ENCODE peak calls at places on chromosomes 1 and 21, in four cellular contexts. G is GM23248; H is naive thymus-derived CD4-positive, alpha-beta T cell; R is right cardiac atrium. F is an unnamed sample.

GRCh38 chr1:85602536-85602935 is 22.0 kb downstream of the CCN1 start:
- DNase-seq in R (no peak), H (no peak), G (no peak), F (no peak)

GRCh38 chr1:33599516-33600115 is 127.2 kb downstream of the ZSCAN20 start:
- DNase-seq in H (no peak), R (no peak), G (no peak), F (no peak)

GRCh38 chr1:19384113-19384512 is 72.0 kb downstream of the SLC66A1 start:
- DNase-seq in G (peak; percentile 67), R (peak; percentile 51), H (no peak), F (no peak)

GRCh38 chr1:112713466-112714312 is 1.4 kb downstream of the PPM1J start:
- DNase-seq in R (no peak), H (no peak), G (no peak), F (no peak)

GRCh38 chr1:234533975-234534876 is 55.2 kb upstream of the TARBP1 start:
- DNase-seq in R (peak; percentile 96), H (no peak), G (peak; percentile 97), F (no peak)

GRCh38 chr1:21956720-21957552 is 19.8 kb upstream of the HSPG2 start:
- DNase-seq in H (peak; percentile 76), R (peak; percentile 75), G (peak; percentile 60), F (peak; percentile 75)

GRCh38 chr1:53672243-53672642 is 66.7 kb downstream of the GLIS1 start:
- DNase-seq in R (no peak), G (no peak), H (no peak), F (no peak)

GRCh38 chr1:241331328-241331693 is 25.7 kb downstream of the RGS7 start:
- DNase-seq in G (no peak), H (no peak), R (no peak), F (no peak)

GRCh38 chr1:173960625-173961024 is 43.5 kb upstream of the SERPINC1 start:
- DNase-seq in H (no peak), G (no peak), R (no peak), F (no peak)

GRCh38 chr1:220786337-220787068 is at the start of gene MTARC1:
- DNase-seq in G (peak; percentile 70), R (peak; percentile 79), H (no peak), F (no peak)

GRCh38 chr1:175252561-175252960 is 60.0 kb upstream of the KIAA0040 start:
- DNase-seq in G (no peak), R (no peak), H (no peak), F (no peak)

GRCh38 chr1:5287178-5288155 is 633.1 kb downstream of the AJAP1 start:
- DNase-seq in G (no peak), H (no peak), R (no peak), F (no peak)

GRCh38 chr21:35084869-35085268 is 35.8 kb upstream of the RUNX1 start:
- DNase-seq in G (peak; percentile 90), H (no peak), R (no peak), F (no peak)

GRCh38 chr1:115545791-115546733 is 95.7 kb upstream of the VANGL1 start:
- DNase-seq in G (peak; percentile 93), H (no peak), R (peak; percentile 21), F (no peak)

GRCh38 chr1:153598309-153599172 is 14.4 kb downstream of the S100A16 start:
- DNase-seq in H (peak; percentile 18), R (no peak), G (peak; percentile 58), F (no peak)

GRCh38 chr1:236069796-236070195 is 4.9 kb upstream of the NID1 start:
- DNase-seq in R (no peak), G (no peak), H (no peak), F (no peak)

GRCh38 chr1:243562473-243562872 is 287.6 kb downstream of the AKT3 start:
- DNase-seq in G (no peak), H (no peak), R (no peak), F (no peak)

GRCh38 chr1:43463461-43463860 is 9.7 kb upstream of the HYI start:
- DNase-seq in R (no peak), G (no peak), H (no peak), F (no peak)

GRCh38 chr1:34750610-34751009 is 4.2 kb upstream of the GJB5 start:
- DNase-seq in G (no peak), H (no peak), R (no peak), F (no peak)

GRCh38 chr1:28640766-28641165 is 2.1 kb downstream of the TAF12 start:
- DNase-seq in R (no peak), G (peak; percentile 42), H (peak; percentile 43), F (no peak)

GRCh38 chr1:201335174-201335870 is 42.2 kb downstream of the TNNT2 start:
- DNase-seq in H (no peak), R (no peak), G (no peak), F (no peak)

GRCh38 chr1:203493901-203494300 is at the start of gene OPTC:
- DNase-seq in H (no peak), R (no peak), G (no peak), F (no peak)

GRCh38 chr1:113905435-113905861 is 322 bp downstream of the DCLRE1B start:
- DNase-seq in G (peak; percentile 23), R (peak; percentile 34), H (no peak), F (peak; percentile 32)

GRCh38 chr1:12619396-12620141 is 1.6 kb upstream of the DHRS3 start:
- DNase-seq in H (peak; percentile 78), G (peak; percentile 97), R (peak; percentile 87), F (peak; percentile 86)

GRCh38 chr1:11692899-11693590 is 1.5 kb downstream of the DRAXIN start:
- DNase-seq in H (peak; percentile 17), G (peak; percentile 95), R (no peak), F (no peak)

GRCh38 chr1:61659061-61659460 is 65.9 kb downstream of the TM2D1 start:
- DNase-seq in R (no peak), G (no peak), H (no peak), F (no peak)

DNA sequence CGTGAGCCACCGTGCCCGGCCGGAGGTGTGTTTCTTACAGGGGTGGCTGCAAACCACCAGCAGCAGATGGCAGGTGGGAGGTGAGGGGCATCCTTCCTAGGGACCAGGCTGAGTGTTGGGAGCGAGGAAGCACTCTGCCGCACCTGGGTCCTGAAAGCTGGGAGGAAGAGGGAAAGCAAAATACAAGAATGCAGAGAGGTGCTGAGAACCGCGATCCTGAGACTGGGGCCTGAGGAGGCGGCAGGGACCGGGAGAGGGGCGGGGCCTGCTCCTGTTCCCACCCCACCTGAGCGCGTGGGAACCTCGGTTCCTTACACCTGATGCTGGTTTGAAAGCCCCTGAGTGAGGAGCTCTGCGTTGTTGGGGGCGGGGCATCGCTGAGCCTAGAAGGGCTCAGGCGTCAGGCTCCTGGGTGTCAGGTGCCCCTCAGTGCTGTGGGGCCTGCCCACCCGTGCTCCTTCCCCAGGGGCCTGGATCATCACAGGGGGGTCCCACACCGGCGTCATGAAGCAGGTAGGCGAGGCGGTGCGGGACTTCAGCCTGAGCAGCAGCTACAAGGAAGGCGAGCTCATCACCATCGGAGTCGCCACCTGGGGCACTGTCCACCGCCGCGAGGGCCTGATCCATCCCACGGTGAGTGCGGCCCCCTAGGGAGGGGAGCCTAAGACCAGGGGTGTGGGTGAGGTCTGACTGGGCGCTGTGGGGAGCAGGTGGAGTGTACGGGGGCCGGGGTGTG is 15.5 kb downstream of the TRPM2 start:
- DNase-seq in R (no peak), G (no peak), H (no peak), F (no peak)
- H3K4me3 ChIP-seq in R (no peak overlapping the region), G (no peak overlapping the region), H (no peak overlapping the region), F (no peak overlapping the region)

GRCh38 chr1:7721940-7722669 is 49.0 kb upstream of the VAMP3 start:
- DNase-seq in H (no peak), G (no peak), R (no peak), F (no peak)
- H3K27me3 ChIP-seq in H (no peaks in the 10 kb centered on the region), G (peaks cover 39% of the 10 kb centered on the region), R (no peaks in the 10 kb centered on the region), F (no peaks in the 10 kb centered on the region)

DNA sequence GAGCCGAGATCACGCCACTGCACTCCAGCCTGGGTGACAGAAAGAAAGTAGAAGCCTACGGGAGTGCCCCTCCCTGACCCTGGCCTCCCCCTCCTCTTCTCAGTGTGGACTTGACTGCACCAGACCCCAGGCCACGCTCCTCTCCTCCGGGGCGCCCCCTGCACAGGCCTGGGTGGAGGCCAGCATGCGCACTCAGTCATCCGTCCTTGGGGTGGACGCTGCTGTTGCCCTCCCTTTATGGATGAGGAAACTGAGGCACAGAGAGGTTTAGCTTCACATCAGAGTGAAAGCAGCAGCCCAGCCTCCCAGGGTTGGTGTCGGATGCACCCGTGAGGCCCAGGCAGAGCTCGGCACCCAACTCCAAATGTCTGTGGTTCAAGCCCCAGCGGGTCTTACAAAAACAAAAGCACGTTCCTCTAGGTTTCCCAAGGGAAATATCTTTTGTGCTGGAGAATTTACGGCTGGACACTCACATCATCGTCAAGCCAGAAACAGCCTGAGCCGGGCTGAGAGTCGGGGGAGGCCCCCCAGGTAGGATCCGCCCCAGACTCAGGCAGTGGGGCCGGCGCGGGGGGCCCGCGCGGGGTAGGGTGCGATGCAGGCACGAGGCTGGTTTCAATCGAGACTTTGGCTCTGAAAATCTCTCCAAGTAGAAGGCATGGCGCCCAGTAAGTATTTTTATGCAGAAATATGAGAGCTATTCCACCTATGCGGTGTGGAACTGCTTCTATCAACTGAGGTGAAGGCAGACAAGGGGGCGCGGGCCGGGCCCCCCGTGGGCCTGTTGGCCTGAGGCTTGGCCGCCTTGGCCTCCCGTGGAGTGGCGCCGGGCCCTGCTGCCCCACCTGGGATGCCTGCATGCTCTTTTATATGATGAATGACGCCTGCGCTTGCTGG is 36.6 kb downstream of the MORN1 start:
- DNase-seq in H (no peak), R (peak; percentile 3), G (no peak), F (no peak)
- H3K27ac ChIP-seq in H (no peak overlapping the region), R (no peak overlapping the region), G (no peak overlapping the region), F (no peak overlapping the region)

DNA sequence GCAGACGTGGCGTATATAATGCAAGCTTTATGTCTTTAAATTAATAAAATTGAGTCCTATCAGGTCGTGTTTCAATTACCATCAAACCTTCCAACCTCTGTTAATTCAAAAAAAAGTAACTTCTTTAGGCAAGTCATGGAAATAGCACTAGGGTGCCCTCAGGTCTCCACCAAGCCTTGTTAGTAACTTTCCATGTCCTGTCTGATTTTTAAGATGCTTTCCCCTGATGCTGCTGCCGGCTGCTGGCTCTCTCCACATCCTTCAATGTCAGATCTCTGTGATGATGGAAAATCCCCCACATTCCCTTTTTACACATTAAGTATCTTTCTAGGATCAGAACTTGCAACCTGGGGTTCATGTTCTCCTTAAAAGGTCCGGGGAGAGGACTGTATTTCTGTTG is 3.0 kb downstream of the ERG start:
- DNase-seq in R (no peak), G (no peak), H (no peak), F (no peak)
- H3K4me3 ChIP-seq in R (peak overlapping the region; percentile 86), G (no peak overlapping the region), H (no peak overlapping the region), F (no peak overlapping the region)

DNA sequence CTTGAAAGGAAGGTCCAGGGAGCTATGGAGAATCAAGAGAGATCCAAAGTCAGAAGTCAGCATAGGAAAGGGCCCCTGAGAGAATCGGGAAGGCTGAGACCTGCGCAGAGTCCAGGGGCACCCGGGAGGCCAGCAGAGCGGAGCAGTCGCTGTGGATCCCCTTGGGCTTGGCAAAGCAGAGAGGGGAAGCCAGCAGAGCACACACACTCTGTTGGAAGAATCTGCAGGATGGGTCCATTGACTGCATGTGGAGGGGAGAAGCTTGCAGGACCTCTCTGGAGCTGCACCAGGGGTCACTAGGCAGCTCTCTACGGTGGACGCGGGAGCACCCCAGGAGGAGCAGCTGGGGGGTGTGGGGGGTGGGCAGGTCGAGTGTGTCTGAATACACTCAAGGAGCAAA is 6.4 kb downstream of the RIPK4 start:
- DNase-seq in H (no peak), G (no peak), R (no peak), F (no peak)
- H3K27me3 ChIP-seq in H (no peaks in the 10 kb centered on the region), G (peaks cover under 1% of the 10 kb centered on the region), R (no peaks in the 10 kb centered on the region), F (peaks cover 3% of the 10 kb centered on the region)

F was measured in CD8-positive, alpha-beta T cell.